ENCODE peak calls at places on chromosome 14, in five cellular contexts. X, D, K, Y and O are unnamed samples.

GRCh38 chr14:100416081-100416480 is 92.9 kb downstream of the SLC25A47 start:
- DNase-seq in D (no peak), Y (no peak), X (no peak), K (no peak), O (no peak)

GRCh38 chr14:51627313-51627712 is 24.4 kb upstream of the FRMD6 start:
- DNase-seq in D (no peak), Y (no peak), K (no peak), X (no peak), O (no peak)

GRCh38 chr14:20603813-20604212 is 12.6 kb upstream of the RNASE12 start:
- DNase-seq in D (no peak), K (no peak), X (no peak), Y (no peak), O (no peak)

GRCh38 chr14:31118892-31119291 is 88.7 kb downstream of the HECTD1 start:
- DNase-seq in Y (no peak), K (no peak), X (no peak), D (no peak), O (peak; percentile 15)

GRCh38 chr14:102363182-102363952 is 626 bp downstream of the TECPR2 start:
- DNase-seq in X (peak; percentile 20), Y (peak; percentile 3), D (peak; percentile 40), K (no peak), O (peak; percentile 35)

GRCh38 chr14:65686761-65687160 is 274.2 kb downstream of the FUT8 start:
- DNase-seq in X (no peak), Y (no peak), K (no peak), D (no peak), O (no peak)

GRCh38 chr14:79337761-79338160 is 873.5 kb downstream of the DIO2 start:
- DNase-seq in Y (no peak), D (no peak), K (no peak), X (no peak), O (no peak)

GRCh38 chr14:53840444-53840843 is 116.2 kb downstream of the BMP4 start:
- DNase-seq in X (no peak), K (no peak), D (no peak), Y (no peak), O (no peak)

GRCh38 chr14:102140027-102140749 is 491 bp downstream of the WDR20 start:
- DNase-seq in D (peak; percentile 41), Y (no peak), X (peak; percentile 24), K (peak; percentile 69), O (peak; percentile 28)

GRCh38 chr14:77991128-77991772 is 178.9 kb upstream of the NRXN3 start:
- DNase-seq in X (no peak), D (no peak), K (no peak), Y (no peak), O (no peak)

GRCh38 chr14:105384041-105384557 is 14.2 kb upstream of the TEX22 start:
- DNase-seq in K (no peak), D (no peak), X (no peak), Y (no peak), O (no peak)

GRCh38 chr14:52706286-52706685 is 714 bp upstream of the PSMC6 start:
- DNase-seq in Y (no peak), K (no peak), D (no peak), X (no peak), O (no peak)

GRCh38 chr14:20469890-20470858 is 968 bp downstream of the PNP start:
- DNase-seq in Y (no peak), D (peak; percentile 40), K (peak; percentile 60), X (no peak), O (peak; percentile 45)

GRCh38 chr14:45034730-45035129 is 49.2 kb upstream of the PRPF39 start:
- DNase-seq in X (no peak), D (no peak), Y (no peak), K (no peak), O (no peak)

GRCh38 chr14:65991124-65991523 is 495.0 kb upstream of the CCDC196 start:
- DNase-seq in X (no peak), D (no peak), K (no peak), Y (no peak), O (no peak)

GRCh38 chr14:92692822-92693226 is 55.6 kb downstream of the LGMN start:
- DNase-seq in Y (no peak), D (peak; percentile 75), X (peak; percentile 71), K (peak; percentile 74), O (no peak)

GRCh38 chr14:33515441-33515840 is 435.4 kb downstream of the EGLN3 start:
- DNase-seq in D (no peak), K (no peak), Y (no peak), X (no peak), O (no peak)

GRCh38 chr14:95953111-95953724 is 76.6 kb downstream of the TUNAR start:
- DNase-seq in D (no peak), Y (no peak), X (no peak), K (no peak), O (no peak)

GRCh38 chr14:22952418-22952817 is 4.5 kb downstream of the HAUS4 start:
- DNase-seq in K (no peak), D (no peak), X (no peak), Y (no peak), O (no peak)

GRCh38 chr14:103548463-103549351 is 13.8 kb downstream of the BAG5 start:
- DNase-seq in Y (no peak), X (no peak), K (peak; percentile 15), D (no peak), O (no peak)

GRCh38 chr14:99199854-99200653 is 71.9 kb downstream of the BCL11B start:
- DNase-seq in Y (no peak), X (no peak), K (no peak), D (no peak), O (peak; percentile 20)

GRCh38 chr14:99173086-99173485 is 98.9 kb downstream of the BCL11B start:
- DNase-seq in Y (no peak), D (peak; percentile 18), X (no peak), K (no peak), O (no peak)

GRCh38 chr14:100400115-100400514 is 77.0 kb downstream of the SLC25A47 start:
- DNase-seq in X (no peak), Y (no peak), D (peak; percentile 64), K (peak; percentile 62), O (no peak)

GRCh38 chr14:75811862-75812505 is 150.9 kb downstream of the TTLL5 start:
- DNase-seq in X (no peak), D (no peak), K (no peak), Y (no peak), O (peak; percentile 54)

GRCh38 chr14:65849558-65849957 is 437.0 kb downstream of the FUT8 start:
- DNase-seq in K (no peak), D (no peak), X (no peak), Y (no peak), O (no peak)

GRCh38 chr14:99860219-99860618 is 67.0 kb downstream of the EML1 start:
- DNase-seq in D (no peak), X (no peak), K (no peak), Y (no peak), O (no peak)

GRCh38 chr14:64464695-64465094 is 604 bp upstream of the AKAP5 start:
- DNase-seq in Y (no peak), K (no peak), D (no peak), X (no peak), O (no peak)

GRCh38 chr14:101083564-101084435 is 180.3 kb upstream of the RTL1 start:
- DNase-seq in K (no peak), D (peak; percentile 21), Y (no peak), X (peak; percentile 15), O (no peak)

GRCh38 chr14:99899578-99900178 is 106.5 kb downstream of the EML1 start:
- DNase-seq in X (no peak), Y (no peak), K (no peak), D (no peak), O (peak; percentile 37)

GRCh38 chr14:105836160-105836559 is 309.8 kb downstream of the TMEM121 start:
- DNase-seq in X (no peak), Y (no peak), K (no peak), D (no peak), O (no peak)

GRCh38 chr14:93084866-93085857 is 30.6 kb downstream of the ITPK1 start:
- DNase-seq in X (no peak), K (no peak), Y (no peak), D (no peak), O (no peak)

GRCh38 chr14:97687944-97688625 is 890.9 kb downstream of the VRK1 start:
- DNase-seq in D (no peak), X (no peak), K (no peak), Y (no peak), O (peak; percentile 86)

GRCh38 chr14:49582211-49582977 is 3.8 kb downstream of the RPS29 start:
- DNase-seq in X (no peak), D (no peak), Y (no peak), K (no peak), O (no peak)

GRCh38 chr14:55698051-55698450 is 118.0 kb downstream of the KTN1 start:
- DNase-seq in Y (no peak), K (peak; percentile 47), X (no peak), D (no peak), O (no peak)

GRCh38 chr14:100804558-100805309 is 21.2 kb upstream of the MEG3 start:
- DNase-seq in K (no peak), X (no peak), D (no peak), Y (no peak), O (no peak)

GRCh38 chr14:71931492-71932228 is 569 bp upstream of the RGS6 start:
- DNase-seq in D (no peak), Y (no peak), X (no peak), K (no peak), O (no peak)

GRCh38 chr14:71933026-71933587 is 878 bp downstream of the RGS6 start:
- DNase-seq in X (no peak), D (no peak), K (no peak), Y (no peak), O (no peak)

DNA sequence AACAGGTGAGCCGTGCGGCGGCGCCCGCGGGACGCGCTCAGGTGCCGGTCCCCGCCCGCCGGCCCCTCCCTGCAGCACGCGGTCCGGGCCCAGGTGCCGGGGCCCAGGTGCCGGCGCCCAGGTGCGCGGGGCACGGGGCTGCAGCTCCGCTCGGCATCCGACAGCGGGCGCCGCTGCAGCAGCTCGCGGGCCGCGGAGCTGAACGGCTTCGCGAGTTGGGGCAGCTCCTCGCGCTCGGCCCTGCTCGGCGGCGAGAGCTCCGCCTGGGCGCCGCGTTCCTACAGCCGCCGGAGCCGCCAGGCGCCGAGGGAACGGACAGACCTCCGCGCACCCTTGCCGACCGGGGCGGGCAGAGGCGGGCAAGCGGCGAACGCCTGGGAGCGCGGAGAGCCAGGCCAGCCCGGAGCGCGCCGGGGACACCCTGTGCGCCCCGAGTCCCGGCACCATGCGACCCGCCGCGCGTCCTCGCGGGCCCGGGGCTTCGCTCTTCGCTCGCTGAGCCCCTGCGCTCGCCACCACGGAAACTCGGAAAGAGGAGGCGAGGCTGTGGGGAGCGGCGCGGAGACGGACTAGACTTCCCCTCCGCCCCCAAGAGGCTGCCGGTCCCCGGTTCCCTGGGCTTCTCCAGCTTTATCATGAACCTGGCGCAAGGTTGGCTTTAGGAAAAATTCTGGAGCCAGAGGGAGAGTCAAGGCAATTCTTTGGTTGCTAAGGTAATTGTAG is at the start of gene RGS6:
- DNase-seq in X (peak; percentile 20), Y (no peak), D (peak; percentile 28), K (peak; percentile 68), O (no peak)
- H3K4me3 ChIP-seq in X (peak within 1 kb of the TSS; percentile 68), Y (no peak within 1 kb of the TSS), D (peak within 1 kb of the TSS; percentile 38), K (no peak within 1 kb of the TSS), O (no peak within 1 kb of the TSS)

GRCh38 chr14:89936654-89937185 is 17.8 kb downstream of the EFCAB11 start:
- DNase-seq in X (no peak), D (no peak), Y (no peak), K (no peak), O (no peak)
- TF ChIP-seq CTCF in X (no peak), D (no peak), Y (no peak), K (no peak), O (no peak)

GRCh38 chr14:26595922-26596721 is 1.7 kb downstream of the NOVA1 start:
- DNase-seq in X (no peak), K (no peak), Y (no peak), D (no peak), O (no peak)
- H3K4me3 ChIP-seq in X (peak overlapping the region; percentile 91), K (no peak overlapping the region), Y (no peak overlapping the region), D (peak overlapping the region; percentile 66), O (peak overlapping the region; percentile 68)

GRCh38 chr14:36254020-36254614 is 66.3 kb downstream of the MBIP start:
- DNase-seq in D (no peak), Y (no peak), K (no peak), X (no peak), O (peak; percentile 13)
- TF ChIP-seq CTCF in D (no peak), Y (peak; percentile 37), K (no peak), X (no peak), O (peak; percentile 45)